ENCODE peak calls at places on chromosomes 4 and X, in seven cellular contexts. R is GM23338, L is PC-3, O is MM.1S, F is hepatocyte, G is HCT116, P is GM23248. T is an unnamed sample.

GRCh38 chr4:8905236-8905772 is 33.7 kb upstream of the HMX1 start:
- DNase-seq in P (no peak), L (no peak), F (no peak), R (no peak), O (no peak), G (no peak), T (no peak)

GRCh38 chrX:32530802-32531403 is 680.4 kb downstream of the DMD start:
- DNase-seq in P (peak), L (peak), R (peak), F (peak), O (peak), G (no peak), T (peak)

GRCh38 chr4:86838141-86838540 is 11.0 kb downstream of the SLC10A6 start:
- DNase-seq in G (no peak), F (no peak), L (no peak), R (no peak), P (no peak), O (no peak), T (no peak)

GRCh38 chrX:121336831-121337421 is 289.5 kb downstream of the GLUD2 start:
- DNase-seq in F (no peak), R (no peak), P (no peak), L (peak), O (no peak), G (peak), T (no peak)

GRCh38 chr4:7766086-7766485 is 173.6 kb downstream of the AFAP1 start:
- DNase-seq in O (no peak), P (no peak), G (no peak), L (no peak), F (no peak), R (no peak), T (no peak)

GRCh38 chrX:46814966-46815365 is 21.9 kb upstream of the RP2 start:
- DNase-seq in F (no peak), O (no peak), R (no peak), P (peak), G (no peak), L (peak), T (no peak)

GRCh38 chrX:63686878-63687714 is 97.9 kb downstream of the ARHGEF9 start:
- DNase-seq in G (peak), L (peak), R (peak), P (peak), F (peak), O (peak), T (peak)

GRCh38 chrX:153775631-153776595 is 4.9 kb upstream of the SRPK3 start:
- DNase-seq in O (no peak), P (no peak), R (no peak), G (no peak), L (no peak), F (no peak), T (no peak)

GRCh38 chr4:138910914-138911336 is 104.7 kb upstream of the NOCT start:
- DNase-seq in P (peak), O (no peak), G (no peak), F (peak), L (peak), R (peak), T (peak)

GRCh38 chr4:5045099-5045498 is 6.2 kb upstream of the STK32B start:
- DNase-seq in R (no peak), O (no peak), P (peak), F (no peak), G (no peak), L (no peak), T (no peak)

GRCh38 chrX:149129767-149130166 is 375.3 kb downstream of the IDS start:
- DNase-seq in L (no peak), R (no peak), G (no peak), F (no peak), O (no peak), P (no peak), T (no peak)

GRCh38 chrX:18855919-18856644 is 127.8 kb downstream of the PHKA2 start:
- DNase-seq in F (no peak), G (no peak), P (peak), O (peak), L (no peak), R (no peak), T (no peak)

GRCh38 chrX:53312946-53313745 is 31.8 kb upstream of the IQSEC2 start:
- DNase-seq in G (peak), F (peak), L (peak), O (peak), R (peak), P (peak), T (peak)

GRCh38 chrX:47293106-47293505 is 60.3 kb downstream of the USP11 start:
- DNase-seq in O (no peak), R (no peak), F (no peak), G (no peak), P (no peak), L (peak), T (no peak)

GRCh38 chr4:109434793-109435080 is 1.1 kb downstream of the SEC24B start:
- DNase-seq in G (no peak), O (no peak), R (no peak), L (no peak), P (peak), F (no peak), T (no peak)

GRCh38 chr4:138492178-138492577 is 250.0 kb upstream of the SLC7A11 start:
- DNase-seq in P (no peak), R (no peak), L (no peak), F (no peak), G (no peak), O (no peak), T (no peak)

DNA sequence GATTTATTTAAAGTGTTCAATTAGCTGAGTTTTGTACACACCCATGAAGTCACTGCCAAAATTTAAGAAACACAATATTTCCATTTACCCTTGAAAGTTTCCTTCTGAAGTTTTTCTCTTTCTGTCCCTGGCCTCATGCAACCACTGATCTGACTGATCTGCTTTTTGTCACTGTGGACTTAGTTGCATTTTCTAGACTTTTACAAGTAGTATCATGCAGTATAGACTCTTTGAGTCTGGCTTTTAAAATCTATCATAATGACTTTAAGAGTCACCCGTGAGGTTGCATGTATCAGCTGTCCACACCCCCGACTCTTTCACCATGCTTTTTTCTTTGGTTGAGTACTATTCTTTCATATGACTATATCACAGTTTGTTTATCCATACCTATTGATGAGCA is 29.0 kb upstream of the PDLIM3 start:
- DNase-seq in G (no peak), O (no peak), F (no peak), R (no peak), P (no peak), L (no peak), T (no peak)
- TF ChIP-seq EZH2 in G (no peak), O (no peak), F (no peak), R (no peak), P (no peak), L (no peak), T (no peak)

GRCh38 chr4:157221426-157221894 is 932 bp downstream of the GRIA2 start:
- DNase-seq in F (no peak), R (peak), O (no peak), L (no peak), G (no peak), P (no peak), T (peak)

GRCh38 chr4:157220026-157220881 is at the start of gene GRIA2:
- DNase-seq in L (no peak), G (no peak), F (peak), P (peak), O (no peak), R (peak), T (peak)

GRCh38 chr4:157222764-157223145 is 2.2 kb downstream of the GRIA2 start:
- DNase-seq in G (no peak), R (no peak), L (no peak), P (no peak), F (no peak), O (no peak), T (no peak)

GRCh38 chr4:157223446-157223845 is 2.9 kb downstream of the GRIA2 start:
- DNase-seq in R (no peak), L (no peak), P (no peak), G (no peak), O (no peak), F (no peak), T (no peak)

DNA sequence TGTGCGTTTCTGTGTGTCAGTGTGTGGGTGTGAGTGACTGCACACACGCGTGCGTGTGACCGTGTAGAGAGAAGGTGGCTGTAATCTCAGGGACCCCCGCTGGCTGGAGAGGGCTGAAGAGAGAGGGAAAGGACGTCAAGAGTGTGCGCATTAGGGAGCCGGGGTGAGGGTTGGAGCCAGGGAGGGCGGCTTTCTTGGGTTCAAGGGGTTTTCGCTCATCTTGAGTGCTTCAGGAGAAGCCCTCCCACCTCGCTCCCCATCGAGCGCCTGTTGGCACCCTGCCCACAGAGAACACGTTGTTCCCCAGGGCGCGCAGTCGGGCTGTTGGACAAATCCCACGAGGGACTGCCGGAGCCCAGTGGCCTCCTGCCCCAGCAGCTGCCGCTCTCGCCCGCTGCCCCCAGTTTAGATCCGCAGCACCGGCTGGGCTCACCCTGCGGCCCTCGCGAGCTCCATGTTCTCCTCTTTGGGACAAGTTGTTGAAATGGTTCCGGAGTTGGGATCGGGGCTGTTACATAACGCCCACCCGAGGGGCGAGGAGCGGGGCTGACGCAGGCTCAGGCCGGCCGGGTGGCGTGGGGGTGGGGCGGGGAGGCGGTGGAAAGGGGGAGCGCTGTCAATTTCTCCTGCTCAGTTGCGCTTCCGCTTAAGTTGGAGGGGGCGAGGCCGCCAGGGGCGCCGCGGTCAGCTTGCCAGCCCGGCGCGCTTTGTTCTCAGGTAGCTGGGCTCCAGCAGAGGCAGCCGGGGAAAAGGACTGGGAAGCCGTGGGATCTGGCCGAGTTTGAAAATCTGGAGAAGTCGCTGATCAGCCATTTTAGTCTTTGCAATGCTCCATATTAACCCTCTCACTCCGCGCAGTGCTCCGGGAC is 1.6 kb downstream of the GRIA2 start:
- DNase-seq in O (no peak), P (peak), L (no peak), R (peak), F (peak), G (no peak), T (peak)
- TF ChIP-seq EZH2phosphoT487 in O (no peak), P (no peak), L (no peak), R (no peak), F (no peak), G (no peak), T (peak)

GRCh38 chrX:80841259-80841658 is 31.6 kb upstream of the BRWD3 start:
- DNase-seq in F (no peak), L (no peak), G (no peak), O (no peak), R (no peak), P (no peak), T (no peak)

DNA sequence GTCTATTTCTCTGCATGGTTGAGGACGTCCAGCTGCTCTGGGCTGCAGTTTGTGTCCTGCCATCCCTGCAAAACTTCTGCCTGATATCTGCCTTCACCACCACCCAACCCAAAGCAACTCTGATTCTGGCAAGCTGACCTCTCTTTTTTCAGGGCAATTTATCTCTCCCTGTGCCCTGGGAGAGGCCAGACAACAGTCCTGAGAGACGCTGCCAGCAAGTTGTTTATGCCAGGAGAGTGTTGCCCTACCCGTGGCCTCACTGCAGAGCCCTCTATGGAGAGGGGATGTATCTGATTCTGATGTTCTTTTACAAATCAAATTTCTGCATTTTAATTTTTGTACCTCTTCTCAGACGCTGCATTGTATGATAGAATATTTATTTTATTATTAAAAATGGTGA is 36.6 kb upstream of the BRWD3 start:
- DNase-seq in O (no peak), P (no peak), G (no peak), L (no peak), R (no peak), F (no peak), T (no peak)
- TF ChIP-seq EZH2 in O (no peak), P (no peak), G (no peak), L (no peak), R (no peak), F (no peak), T (no peak)

GRCh38 chr4:176780995-176781738 is 11.6 kb downstream of the VEGFC start:
- DNase-seq in P (peak), F (no peak), L (peak), O (no peak), G (no peak), R (no peak), T (no peak)
- TF ChIP-seq EZH2phosphoT487 in P (no peak), F (no peak), L (no peak), O (no peak), G (no peak), R (no peak), T (no peak)

GRCh38 chrX:140505421-140506337 is 810 bp upstream of the SOX3 start:
- DNase-seq in L (no peak), R (peak), G (no peak), O (no peak), P (no peak), F (no peak), T (peak)
- TF ChIP-seq EZH2 in L (peak), R (peak), G (no peak), O (no peak), P (peak), F (peak), T (no peak)

DNA sequence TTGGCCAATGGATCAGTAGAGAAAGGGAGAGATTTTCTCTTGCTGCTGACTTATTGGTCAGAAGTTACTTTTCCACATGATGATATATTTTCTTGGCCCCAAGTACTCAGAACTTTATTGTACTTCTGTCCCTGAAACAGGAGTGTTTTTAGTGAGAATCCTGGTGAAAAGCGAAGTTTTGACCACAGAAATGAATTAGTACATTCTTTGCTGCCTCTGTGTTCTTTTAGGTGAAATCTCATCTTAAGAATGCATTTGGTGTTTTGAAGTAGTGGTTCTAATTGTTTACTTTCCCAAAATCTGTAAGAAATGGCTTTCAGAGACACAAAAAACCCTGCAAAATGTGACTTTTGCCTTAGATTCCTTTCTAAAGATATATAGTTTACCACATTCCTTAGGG is 240.4 kb downstream of the FRMPD4 start:
- DNase-seq in F (no peak), G (no peak), P (no peak), O (no peak), R (no peak), L (no peak), T (no peak)
- TF ChIP-seq EZH2phosphoT487 in F (no peak), G (no peak), P (no peak), O (no peak), R (no peak), L (no peak), T (no peak)

GRCh38 chr4:110626532-110627153 is 3.8 kb upstream of the PITX2 start:
- DNase-seq in G (no peak), O (no peak), L (no peak), P (no peak), R (peak), F (no peak), T (no peak)

GRCh38 chr4:110624016-110624770 is 1.3 kb upstream of the PITX2 start:
- DNase-seq in R (peak), F (no peak), P (no peak), L (no peak), O (no peak), G (no peak), T (no peak)

GRCh38 chr4:110623710-110624015 is 786 bp upstream of the PITX2 start:
- DNase-seq in L (no peak), G (no peak), O (no peak), R (peak), P (no peak), F (no peak), T (no peak)

GRCh38 chr4:110624904-110625494 is 2.1 kb upstream of the PITX2 start:
- DNase-seq in R (no peak), F (no peak), L (no peak), G (no peak), O (no peak), P (no peak), T (peak)

DNA sequence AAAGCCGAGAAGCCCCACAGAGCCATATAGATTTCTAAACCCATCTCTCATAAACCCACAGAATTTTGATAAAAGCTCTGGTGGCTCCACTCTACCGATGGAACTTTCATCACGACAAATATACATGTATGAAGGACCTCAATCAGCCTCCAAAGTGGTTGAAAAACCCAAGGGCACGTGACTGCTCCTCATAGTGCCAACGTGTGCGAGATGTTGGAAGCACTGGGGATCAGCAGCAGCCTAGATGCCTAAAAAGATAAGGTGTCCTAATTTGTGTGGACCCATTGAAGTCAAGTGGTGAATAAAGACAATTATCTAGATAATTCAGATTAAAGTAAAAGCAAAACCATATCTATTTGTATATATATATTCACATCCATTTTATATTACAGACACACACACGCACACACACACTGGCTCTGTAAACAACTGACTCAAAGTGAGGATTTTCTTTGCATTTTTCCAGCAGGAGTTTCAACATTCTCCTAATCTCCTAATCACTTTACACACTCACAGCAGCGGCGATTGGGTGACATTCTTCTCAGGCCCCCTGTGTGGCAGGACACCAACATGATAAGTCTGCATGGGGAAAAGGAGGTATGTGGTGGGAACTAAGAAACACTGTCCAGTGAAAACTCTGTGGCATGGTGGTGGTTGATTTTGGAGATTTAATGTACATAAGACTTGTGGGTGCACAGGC is 2.9 kb upstream of the PITX2 start:
- DNase-seq in O (no peak), P (no peak), F (no peak), R (peak), G (no peak), L (no peak), T (peak)
- TF ChIP-seq EZH2 in O (no peak), P (no peak), F (no peak), R (no peak), G (no peak), L (no peak), T (peak)

DNA sequence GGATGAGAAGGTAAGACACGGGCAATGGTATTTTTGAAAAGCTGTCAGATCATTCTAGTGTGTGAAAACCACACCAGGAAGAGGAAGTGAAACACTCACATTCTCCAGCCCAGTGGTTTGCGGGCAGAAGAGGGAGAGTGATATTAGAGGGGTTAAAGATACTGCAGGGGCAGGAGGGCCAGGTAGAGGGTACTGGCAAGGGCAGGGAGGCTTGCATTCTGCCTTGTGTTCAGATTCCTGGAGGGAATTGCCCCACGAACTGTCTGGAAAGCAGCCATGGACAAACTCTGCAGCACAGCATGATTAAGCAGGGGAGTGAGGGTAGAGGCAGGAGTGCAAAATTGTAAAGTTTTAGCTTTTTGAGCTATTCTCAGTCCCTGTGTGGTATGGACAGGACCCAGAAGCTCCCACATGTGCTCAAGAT is 30.9 kb downstream of the NIPAL1 start:
- DNase-seq in F (no peak), L (no peak), R (no peak), O (peak), P (no peak), G (no peak), T (no peak)
- TF ChIP-seq EZH2phosphoT487 in F (no peak), L (no peak), R (no peak), O (peak), P (no peak), G (no peak), T (no peak)

GRCh38 chr4:137015759-137016409 is 516.4 kb downstream of the PCDH18 start:
- DNase-seq in F (no peak), O (no peak), R (no peak), G (no peak), P (no peak), L (no peak), T (no peak)
- TF ChIP-seq EZH2 in F (no peak), O (no peak), R (no peak), G (no peak), P (no peak), L (no peak), T (no peak)